ENCODE peak calls at places on chromosome 22, in ten cellular contexts. E is stimulated activated naive CD8-positive, alpha-beta T cell treated with anti-CD3 and anti-CD28 coated beads, Interleukin-15, Interleukin-2, amounts not matched to agents 100 U/mL and 50 U/mL, for 24 hours; X is activated CD4-positive, alpha-beta T cell treated with anti-CD3 and anti-CD28 coated beads, Interleukin-2, amount 50 U/mL, for 24 hours; J is lung; P is stimulated activated CD4-positive, alpha-beta T cell treated with anti-CD3 and anti-CD28 coated beads, Interleukin-2, amount 100 ng/mL, for 24 hours; I is effector CD4-positive, alpha-beta T cell; S is LoVo; A is aorta; Z is adipocyte; W is WTC11. U is an unnamed sample.
A peak's percentile ranks its signal among the peaks of the same experiment; 100 is the strongest.

GRCh38 chr22:35637254-35637653 is 11.0 kb upstream of the APOL6 start:
- DNase-seq in S (no peak), W (no peak), X (no peak), J (no peak), Z (no peak), A (no peak), P (no peak), I (no peak), E (no peak), U (no peak)

GRCh38 chr22:47837703-47838102 is 1075.3 kb downstream of the TBC1D22A start:
- DNase-seq in P (no peak), A (no peak), E (peak; percentile 13), J (no peak), W (peak; percentile 53), Z (peak; percentile 4), S (peak; percentile 7), X (peak; percentile 3), I (no peak), U (no peak)

GRCh38 chr22:29979645-29980303 is 96.8 kb downstream of the MTMR3 start:
- DNase-seq in P (no peak), S (no peak), E (no peak), Z (peak; percentile 29), X (no peak), A (no peak), W (no peak), J (no peak), I (no peak), U (no peak)

GRCh38 chr22:46578824-46579561 is 41.2 kb upstream of the GRAMD4 start:
- DNase-seq in E (no peak), X (no peak), I (no peak), Z (no peak), S (no peak), J (no peak), A (no peak), P (no peak), W (no peak), U (peak; percentile 79)

GRCh38 chr22:19488285-19488684 is 8.6 kb downstream of the CDC45 start:
- DNase-seq in W (no peak), Z (no peak), S (no peak), P (no peak), A (no peak), I (no peak), X (no peak), J (no peak), E (no peak), U (no peak)

GRCh38 chr22:46347646-46348045 is 12.1 kb downstream of the TRMU start:
- DNase-seq in E (no peak), I (no peak), S (no peak), J (no peak), W (no peak), P (no peak), X (no peak), Z (no peak), A (peak; percentile 40), U (no peak)

GRCh38 chr22:46575915-46576555 is 38.6 kb upstream of the CELSR1 start:
- DNase-seq in Z (no peak), X (no peak), I (no peak), W (peak; percentile 41), S (peak; percentile 32), E (no peak), A (peak; percentile 72), P (no peak), J (peak; percentile 75), U (no peak)

GRCh38 chr22:30217698-30218565 is 28.6 kb downstream of the LIF start:
- DNase-seq in W (no peak), S (no peak), I (no peak), P (no peak), E (no peak), A (peak; percentile 83), Z (peak; percentile 63), X (no peak), J (no peak), U (peak; percentile 81)

GRCh38 chr22:29623553-29624169 is 20.2 kb downstream of the NF2 start:
- DNase-seq in S (no peak), A (no peak), P (no peak), J (no peak), X (no peak), I (no peak), E (no peak), W (no peak), Z (no peak), U (no peak)

GRCh38 chr22:45897736-45898135 is 79.2 kb downstream of the WNT7B start:
- DNase-seq in S (no peak), Z (no peak), E (no peak), X (no peak), W (no peak), I (no peak), A (no peak), J (no peak), P (no peak), U (peak; percentile 48)

GRCh38 chr22:45192701-45193187 is 29.0 kb downstream of the NUP50 start:
- DNase-seq in X (no peak), W (peak; percentile 48), I (no peak), Z (no peak), E (no peak), J (no peak), P (no peak), S (no peak), A (peak; percentile 42), U (no peak)

GRCh38 chr22:29115682-29116313 is 43.0 kb downstream of the KREMEN1 start:
- DNase-seq in I (no peak), S (no peak), J (no peak), Z (peak; percentile 45), W (no peak), P (no peak), A (no peak), E (no peak), X (no peak), U (no peak)

GRCh38 chr22:29309332-29310064 is 3.0 kb downstream of the GAS2L1 start:
- DNase-seq in S (no peak), P (no peak), I (no peak), A (peak; percentile 83), E (no peak), W (no peak), J (no peak), Z (peak; percentile 9), X (no peak), U (peak; percentile 84)

GRCh38 chr22:38452373-38453064 is 2.5 kb downstream of the KCNJ4 start:
- DNase-seq in P (no peak), I (no peak), E (no peak), J (no peak), A (peak; percentile 88), X (no peak), W (no peak), S (no peak), Z (no peak), U (no peak)

GRCh38 chr22:47165998-47166397 is 403.5 kb downstream of the TBC1D22A start:
- DNase-seq in E (no peak), A (peak; percentile 47), I (no peak), P (no peak), J (no peak), W (peak; percentile 5), Z (no peak), S (no peak), X (no peak), U (peak; percentile 8)

GRCh38 chr22:38266120-38266519 is 6.7 kb downstream of the TMEM184B start:
- DNase-seq in Z (no peak), J (no peak), W (no peak), S (no peak), A (no peak), I (no peak), P (no peak), E (no peak), X (no peak), U (no peak)

GRCh38 chr22:48703265-48703941 is 1124.3 kb downstream of the BRD1 start:
- DNase-seq in Z (no peak), J (no peak), X (no peak), P (no peak), A (peak; percentile 62), W (peak; percentile 1), E (no peak), I (no peak), S (no peak), U (peak; percentile 71)

GRCh38 chr22:23376256-23376655 is 195.9 kb downstream of the BCR start:
- DNase-seq in P (peak; percentile 33), A (no peak), W (peak; percentile 64), Z (no peak), S (peak; percentile 2), X (peak; percentile 15), J (no peak), E (peak; percentile 50), I (no peak), U (no peak)

GRCh38 chr22:47422736-47423135 is 660.3 kb downstream of the TBC1D22A start:
- DNase-seq in I (no peak), X (no peak), Z (no peak), W (no peak), J (no peak), A (peak; percentile 40), E (no peak), S (no peak), P (no peak), U (no peak)

GRCh38 chr22:44151661-44152060 is 29.1 kb upstream of the PARVG start:
- DNase-seq in P (no peak), X (no peak), W (no peak), I (no peak), J (no peak), S (peak; percentile 2), E (no peak), A (no peak), Z (peak; percentile 79), U (no peak)

GRCh38 chr22:23278883-23279675 is 98.8 kb downstream of the BCR start:
- DNase-seq in A (no peak), P (no peak), I (no peak), S (peak; percentile 7), X (no peak), W (no peak), E (no peak), J (peak; percentile 84), Z (no peak), U (no peak)

GRCh38 chr22:18035740-18036139 is 11.4 kb upstream of the MICAL3 start:
- DNase-seq in E (no peak), X (no peak), S (peak; percentile 40), I (no peak), Z (no peak), P (no peak), J (no peak), A (no peak), W (peak; percentile 23), U (peak; percentile 53)

GRCh38 chr22:50169181-50169759 is 1.3 kb upstream of the PANX2 start:
- DNase-seq in W (no peak), J (no peak), E (peak; percentile 11), X (no peak), P (no peak), S (no peak), Z (no peak), I (no peak), A (no peak), U (peak; percentile 72)

GRCh38 chr22:27990451-27990840 is 71.4 kb upstream of the PITPNB start:
- DNase-seq in J (no peak), Z (no peak), X (no peak), I (no peak), P (no peak), E (no peak), S (no peak), W (no peak), A (peak; percentile 59), U (peak; percentile 64)

GRCh38 chr22:24144471-24145115 is 36.7 kb upstream of the SUSD2 start:
- DNase-seq in W (no peak), S (no peak), I (no peak), X (no peak), P (no peak), E (no peak), J (no peak), Z (no peak), A (no peak), U (no peak)

GRCh38 chr22:44449683-44450425 is 48.2 kb downstream of the RTL6 start:
- DNase-seq in E (no peak), W (no peak), Z (no peak), X (no peak), I (no peak), A (no peak), S (no peak), P (no peak), J (no peak), U (peak; percentile 68)

GRCh38 chr22:37759281-37759680 is 48.5 kb upstream of the GCAT start:
- DNase-seq in S (no peak), Z (no peak), J (no peak), E (no peak), A (no peak), X (no peak), W (no peak), P (no peak), I (no peak), U (no peak)

GRCh38 chr22:23767673-23768548 is at the start of gene CHCHD10:
- DNase-seq in I (peak; percentile 64), J (peak; percentile 81), W (peak; percentile 90), A (peak; percentile 95), S (peak; percentile 85), Z (peak; percentile 87), X (peak; percentile 62), E (peak; percentile 87), P (peak; percentile 83), U (peak; percentile 95)